ENCODE peak calls at places on chromosomes 5 and 9, in seven cellular contexts. B, F, X, V, I, L and K are unnamed samples. For H3K4me1, the result is how much of the 10 kb centered on the place peaks cover.

GRCh38 chr5:69449511-69449910 is 34.6 kb downstream of the MARVELD2 start:
- DNase-seq in B (no peak), F (no peak), X (no peak), V (no peak), I (no peak), L (no peak), K (no peak)

GRCh38 chr5:33901176-33901575 is 9.4 kb upstream of the ADAMTS12 start:
- DNase-seq in B (no peak), F (no peak), X (no peak), V (no peak), I (no peak), L (no peak), K (no peak)

GRCh38 chr5:1468247-1468612 is 23.0 kb upstream of the SLC6A3 start:
- DNase-seq in B (peak), F (peak), X (no peak), V (no peak), I (no peak), L (no peak), K (peak)

GRCh38 chr9:8382777-8383527 is 583.4 kb upstream of the DMAC1 start:
- DNase-seq in B (no peak), F (no peak), X (no peak), V (no peak), I (no peak), L (peak), K (no peak)

GRCh38 chr9:93295031-93295430 is 111.1 kb downstream of the WNK2 start:
- DNase-seq in B (peak), F (no peak), X (no peak), V (no peak), I (no peak), L (no peak), K (peak)

GRCh38 chr5:89255845-89256463 is 373.0 kb upstream of the MEF2C start:
- DNase-seq in B (no peak), F (no peak), X (no peak), V (peak), I (no peak), L (peak), K (no peak)

GRCh38 chr9:37005517-37006140 is 28.4 kb downstream of the PAX5 start:
- DNase-seq in B (no peak), F (no peak), X (no peak), V (no peak), I (no peak), L (no peak), K (no peak)

GRCh38 chr5:38509185-38509584 is 47.3 kb downstream of the LIFR start:
- DNase-seq in B (no peak), F (no peak), X (no peak), V (no peak), I (no peak), L (peak), K (no peak)

GRCh38 chr5:13976867-13977479 is 32.5 kb upstream of the DNAH5 start:
- DNase-seq in B (no peak), F (no peak), X (no peak), V (peak), I (peak), L (peak), K (no peak)

GRCh38 chr5:3604501-3604900 is 8.9 kb downstream of the IRX1 start:
- DNase-seq in B (no peak), F (no peak), X (no peak), V (no peak), I (no peak), L (peak), K (no peak)

GRCh38 chr5:168740055-168740820 is 161.1 kb upstream of the PANK3 start:
- DNase-seq in B (no peak), F (no peak), X (no peak), V (no peak), I (no peak), L (no peak), K (no peak)

GRCh38 chr9:33795819-33796218 is 458 bp downstream of the PRSS3 start:
- DNase-seq in B (no peak), F (peak), X (no peak), V (no peak), I (no peak), L (no peak), K (no peak)

GRCh38 chr9:33800886-33801285 is 5.5 kb downstream of the PRSS3 start:
- DNase-seq in B (no peak), F (peak), X (no peak), V (no peak), I (no peak), L (peak), K (no peak)

GRCh38 chr9:33797837-33798236 is 2.5 kb downstream of the PRSS3 start:
- DNase-seq in B (no peak), F (no peak), X (no peak), V (no peak), I (no peak), L (no peak), K (no peak)

GRCh38 chr9:33799928-33800689 is 4.7 kb downstream of the PRSS3 start:
- DNase-seq in B (no peak), F (no peak), X (no peak), V (no peak), I (no peak), L (no peak), K (no peak)

GRCh38 chr9:33798545-33798944 is 3.2 kb downstream of the PRSS3 start:
- DNase-seq in B (no peak), F (no peak), X (no peak), V (no peak), I (no peak), L (no peak), K (no peak)
- H3K4me1 ChIP-seq in B (under half), F (under half), X (under half), V (under half), I (under half), L (under half), K (under half)

DNA sequence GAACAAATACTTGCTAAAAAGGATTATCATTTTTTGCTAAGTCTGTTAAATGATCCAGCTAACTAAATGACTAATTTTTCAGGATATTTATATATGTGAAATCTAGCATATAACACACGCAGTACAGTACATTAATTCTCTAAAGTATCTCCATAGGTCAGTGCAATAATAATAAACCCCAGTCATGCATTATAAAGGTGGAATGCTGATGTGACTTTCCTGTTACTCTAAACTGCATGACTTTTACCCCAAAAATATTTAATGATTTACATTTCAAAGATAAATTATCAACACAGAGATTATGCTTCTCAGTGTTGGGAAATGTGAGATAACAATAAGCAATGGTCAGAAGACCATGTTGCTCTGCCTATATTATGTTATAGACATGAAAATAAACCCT is 34.2 kb upstream of the PAM start:
- DNase-seq in B (no peak), F (no peak), X (no peak), V (no peak), I (no peak), L (no peak), K (no peak)
- H3K4me1 ChIP-seq in B (under half), F (under half), X (under half), V (under half), I (under half), L (under half), K (under half)

DNA sequence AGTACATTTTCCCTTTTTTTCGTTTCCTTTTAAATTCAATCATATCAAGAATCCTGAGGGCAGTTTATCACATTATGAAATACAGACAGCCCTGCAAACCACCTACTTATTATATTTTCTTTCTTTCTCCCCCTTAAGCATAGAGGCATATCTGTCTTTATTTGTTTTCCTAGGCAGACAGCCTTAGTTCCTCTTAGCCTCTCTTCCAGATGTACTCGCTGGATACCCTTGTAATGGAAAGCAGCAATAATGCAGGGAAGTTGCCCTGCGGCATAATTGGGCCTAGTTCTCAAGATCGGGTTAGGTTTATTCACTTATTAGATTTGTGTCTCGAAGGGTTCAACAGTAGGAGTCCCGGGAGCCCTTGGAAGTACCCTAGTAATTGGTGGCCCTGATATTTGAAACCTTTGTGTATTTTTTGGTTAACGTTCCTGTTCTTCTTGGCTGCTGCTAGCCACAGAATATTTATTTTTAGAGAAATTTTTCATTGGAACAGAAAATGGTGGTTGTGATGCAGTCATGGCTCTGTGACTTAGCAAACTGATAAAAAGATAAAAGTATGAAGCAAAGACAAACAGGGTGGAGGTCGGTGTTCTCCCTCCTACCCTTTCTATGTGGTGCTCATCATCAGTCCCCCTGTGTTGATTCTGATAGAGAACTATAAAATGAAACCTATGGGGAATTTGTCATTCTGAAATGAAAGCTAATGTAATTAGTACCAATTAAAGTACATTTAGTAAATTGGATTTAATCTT is 6.4 kb downstream of the TLE4 start:
- DNase-seq in B (no peak), F (no peak), X (no peak), V (no peak), I (no peak), L (no peak), K (no peak)
- H3K4me1 ChIP-seq in B (under half), F (under half), X (half or more), V (half or more), I (under half), L (under half), K (under half)

GRCh38 chr5:72137826-72138409 is 30.6 kb downstream of the MAP1B start:
- DNase-seq in B (no peak), F (no peak), X (no peak), V (peak), I (no peak), L (no peak), K (no peak)
- H3K4me1 ChIP-seq in B (under half), F (under half), X (half or more), V (under half), I (under half), L (under half), K (half or more)

GRCh38 chr5:115530426-115530825 is 14.1 kb downstream of the FEM1C start:
- DNase-seq in B (no peak), F (no peak), X (no peak), V (no peak), I (no peak), L (no peak), K (no peak)
- H3K4me1 ChIP-seq in B (under half), F (under half), X (half or more), V (under half), I (under half), L (under half), K (under half)

DNA sequence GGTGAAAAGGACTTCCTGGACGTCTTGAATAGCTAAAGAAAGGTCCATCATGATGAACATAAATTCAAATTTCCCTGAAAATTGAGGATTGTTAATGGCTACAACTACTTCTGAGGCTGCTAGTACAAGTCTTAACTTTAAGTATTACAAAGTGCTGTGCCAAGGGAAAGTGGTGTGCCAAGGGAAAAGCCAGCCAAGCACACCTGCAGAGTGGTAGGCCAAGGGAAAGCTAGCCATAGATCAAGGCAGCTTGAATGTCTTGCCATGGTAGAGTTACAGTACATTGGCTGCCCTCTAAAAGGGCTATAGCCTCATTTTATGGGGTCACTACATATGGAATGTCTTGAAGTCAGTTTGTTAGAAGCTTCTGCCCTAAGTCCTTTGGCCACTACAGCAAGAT is 64.2 kb downstream of the SPEF2 start:
- DNase-seq in B (no peak), F (no peak), X (no peak), V (no peak), I (no peak), L (no peak), K (no peak)
- H3K4me1 ChIP-seq in B (under half), F (under half), X (under half), V (under half), I (under half), L (under half), K (under half)

GRCh38 chr5:94692610-94693009 is 74.1 kb downstream of the SLF1 start:
- DNase-seq in B (no peak), F (no peak), X (no peak), V (no peak), I (no peak), L (no peak), K (no peak)

GRCh38 chr5:94690778-94691177 is 72.3 kb downstream of the SLF1 start:
- DNase-seq in B (no peak), F (no peak), X (no peak), V (no peak), I (no peak), L (peak), K (no peak)

GRCh38 chr5:94691947-94692346 is 73.5 kb downstream of the SLF1 start:
- DNase-seq in B (no peak), F (peak), X (no peak), V (no peak), I (no peak), L (peak), K (peak)

GRCh38 chr5:94691270-94691669 is 72.8 kb downstream of the SLF1 start:
- DNase-seq in B (no peak), F (no peak), X (no peak), V (no peak), I (no peak), L (no peak), K (no peak)

GRCh38 chr5:94689871-94690270 is 71.4 kb downstream of the SLF1 start:
- DNase-seq in B (no peak), F (no peak), X (no peak), V (no peak), I (no peak), L (no peak), K (no peak)
- H3K4me1 ChIP-seq in B (under half), F (under half), X (under half), V (under half), I (under half), L (under half), K (under half)

DNA sequence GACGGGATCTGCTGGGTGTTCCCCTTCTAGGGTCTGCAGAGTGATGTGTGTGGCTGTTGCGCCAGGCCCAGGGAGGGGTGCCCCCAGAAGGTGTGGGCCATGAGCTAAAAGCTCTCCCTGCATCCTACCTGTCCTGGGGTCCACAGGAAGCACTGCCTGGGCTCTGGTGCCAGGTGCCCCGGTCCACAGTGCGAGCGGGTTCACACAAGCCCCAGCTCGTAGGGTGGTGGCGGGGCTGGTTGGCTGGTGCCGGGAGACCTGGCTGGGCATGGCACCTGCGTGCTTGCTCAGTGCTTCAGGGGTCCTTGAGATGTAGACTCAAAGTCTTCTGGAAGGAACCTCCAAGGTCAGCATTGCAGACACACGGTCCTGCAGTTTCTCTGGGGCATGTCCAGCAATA is 25.5 kb downstream of the ASS1 start:
- DNase-seq in B (no peak), F (no peak), X (no peak), V (no peak), I (no peak), L (no peak), K (no peak)
- H3K4me1 ChIP-seq in B (under half), F (under half), X (under half), V (under half), I (under half), L (under half), K (under half)

GRCh38 chr5:96338624-96339023 is 94.4 kb downstream of the PCSK1 start:
- DNase-seq in B (peak), F (no peak), X (peak), V (no peak), I (no peak), L (no peak), K (peak)
- H3K4me1 ChIP-seq in B (under half), F (under half), X (under half), V (under half), I (under half), L (under half), K (under half)

GRCh38 chr5:72505539-72505938 is 1.7 kb downstream of the ZNF366 start:
- DNase-seq in B (no peak), F (no peak), X (no peak), V (no peak), I (no peak), L (no peak), K (no peak)
- H3K4me1 ChIP-seq in B (under half), F (under half), X (under half), V (under half), I (under half), L (under half), K (under half)